ENCODE peak calls at places on chromosome 18, in ten cellular contexts. One of them, this sample, is unnamed.
A peak's percentile ranks its signal among the peaks of the same experiment; 100 is the strongest.

GRCh38 chr18:54284967-54285785 is 15.9 kb downstream of the POLI start:
- DNase-seq in Peyer's patch: no peak
- DNase-seq in transverse colon: peak; percentile 31
- DNase-seq in IMR-90: peak; percentile 75
- DNase-seq in GM12878: peak; percentile 97
- DNase-seq in endothelial cell of umbilical vein: peak; percentile 21
- DNase-seq in uterus: no peak
- DNase-seq in heart left ventricle: peak; percentile 67
- DNase-seq in lower leg skin: no peak
- DNase-seq in A549: no peak
- DNase-seq in this sample: peak; percentile 16

GRCh38 chr18:35282353-35282752 is 7.7 kb downstream of the ZSCAN30 start:
- DNase-seq in GM12878: no peak
- DNase-seq in heart left ventricle: no peak
- DNase-seq in lower leg skin: no peak
- DNase-seq in transverse colon: no peak
- DNase-seq in IMR-90: peak; percentile 95
- DNase-seq in endothelial cell of umbilical vein: peak; percentile 84
- DNase-seq in A549: no peak
- DNase-seq in uterus: no peak
- DNase-seq in Peyer's patch: no peak
- DNase-seq in this sample: peak; percentile 30

GRCh38 chr18:46756559-46757201 is at the start of gene ST8SIA5:
- DNase-seq in lower leg skin: no peak
- DNase-seq in uterus: no peak
- DNase-seq in GM12878: no peak
- DNase-seq in transverse colon: no peak
- DNase-seq in A549: no peak
- DNase-seq in endothelial cell of umbilical vein: no peak
- DNase-seq in heart left ventricle: no peak
- DNase-seq in Peyer's patch: no peak
- DNase-seq in IMR-90: no peak
- DNase-seq in this sample: no peak

GRCh38 chr18:23503967-23504352 is 649 bp downstream of the RMC1 start:
- DNase-seq in uterus: no peak
- DNase-seq in IMR-90: no peak
- DNase-seq in transverse colon: no peak
- DNase-seq in A549: no peak
- DNase-seq in Peyer's patch: no peak
- DNase-seq in GM12878: no peak
- DNase-seq in endothelial cell of umbilical vein: no peak
- DNase-seq in heart left ventricle: no peak
- DNase-seq in lower leg skin: no peak
- DNase-seq in this sample: no peak

GRCh38 chr18:22956226-22956625 is 23.1 kb downstream of the RBBP8 start:
- DNase-seq in Peyer's patch: no peak
- DNase-seq in endothelial cell of umbilical vein: no peak
- DNase-seq in A549: no peak
- DNase-seq in transverse colon: no peak
- DNase-seq in heart left ventricle: no peak
- DNase-seq in uterus: no peak
- DNase-seq in IMR-90: no peak
- DNase-seq in lower leg skin: no peak
- DNase-seq in GM12878: no peak
- DNase-seq in this sample: no peak

GRCh38 chr18:66872277-66872676 is 268.4 kb upstream of the CDH19 start:
- DNase-seq in A549: no peak
- DNase-seq in IMR-90: no peak
- DNase-seq in GM12878: no peak
- DNase-seq in heart left ventricle: no peak
- DNase-seq in transverse colon: no peak
- DNase-seq in lower leg skin: no peak
- DNase-seq in endothelial cell of umbilical vein: peak; percentile 51
- DNase-seq in uterus: no peak
- DNase-seq in Peyer's patch: no peak
- DNase-seq in this sample: no peak

GRCh38 chr18:38362286-38362792 is 796.7 kb upstream of the CELF4 start:
- DNase-seq in GM12878: no peak
- DNase-seq in A549: no peak
- DNase-seq in transverse colon: no peak
- DNase-seq in heart left ventricle: no peak
- DNase-seq in lower leg skin: no peak
- DNase-seq in Peyer's patch: no peak
- DNase-seq in uterus: no peak
- DNase-seq in endothelial cell of umbilical vein: no peak
- DNase-seq in IMR-90: no peak
- DNase-seq in this sample: no peak

GRCh38 chr18:635171-635570 is 22.3 kb upstream of the TYMS start:
- DNase-seq in lower leg skin: no peak
- DNase-seq in uterus: no peak
- DNase-seq in IMR-90: no peak
- DNase-seq in endothelial cell of umbilical vein: no peak
- DNase-seq in heart left ventricle: no peak
- DNase-seq in GM12878: no peak
- DNase-seq in transverse colon: no peak
- DNase-seq in Peyer's patch: no peak
- DNase-seq in A549: no peak
- DNase-seq in this sample: no peak

GRCh38 chr18:79679552-79680099 is at the start of gene CTDP1:
- DNase-seq in A549: peak; percentile 74
- DNase-seq in uterus: peak; percentile 89
- DNase-seq in transverse colon: peak; percentile 91
- DNase-seq in heart left ventricle: peak; percentile 94
- DNase-seq in endothelial cell of umbilical vein: peak; percentile 96
- DNase-seq in GM12878: no peak
- DNase-seq in IMR-90: peak; percentile 91
- DNase-seq in Peyer's patch: peak; percentile 94
- DNase-seq in lower leg skin: peak; percentile 97
- DNase-seq in this sample: peak; percentile 57
- TF ChIP-seq POLR2A in A549: peak; percentile 31
- TF ChIP-seq POLR2A in uterus: peak; percentile 45
- TF ChIP-seq POLR2A in transverse colon: peak; percentile 78
- TF ChIP-seq POLR2A in heart left ventricle: no peak
- TF ChIP-seq POLR2A in endothelial cell of umbilical vein: no peak
- TF ChIP-seq POLR2A in GM12878: peak; percentile 61
- TF ChIP-seq POLR2A in IMR-90: no peak
- TF ChIP-seq POLR2A in Peyer's patch: peak; percentile 77
- TF ChIP-seq POLR2A in lower leg skin: no peak
- TF ChIP-seq POLR2A in this sample: no peak

GRCh38 chr18:48577478-48578190 is 38.8 kb downstream of the CTIF start:
- DNase-seq in endothelial cell of umbilical vein: no peak
- DNase-seq in lower leg skin: no peak
- DNase-seq in GM12878: no peak
- DNase-seq in uterus: no peak
- DNase-seq in Peyer's patch: no peak
- DNase-seq in IMR-90: no peak
- DNase-seq in heart left ventricle: peak; percentile 3
- DNase-seq in A549: no peak
- DNase-seq in transverse colon: no peak
- DNase-seq in this sample: no peak

GRCh38 chr18:48575301-48575657 is 36.4 kb downstream of the CTIF start:
- DNase-seq in IMR-90: no peak
- DNase-seq in GM12878: no peak
- DNase-seq in lower leg skin: no peak
- DNase-seq in uterus: no peak
- DNase-seq in endothelial cell of umbilical vein: no peak
- DNase-seq in Peyer's patch: no peak
- DNase-seq in transverse colon: no peak
- DNase-seq in heart left ventricle: no peak
- DNase-seq in A549: no peak
- DNase-seq in this sample: no peak

GRCh38 chr18:48574667-48575300 is 36.0 kb downstream of the CTIF start:
- DNase-seq in uterus: no peak
- DNase-seq in heart left ventricle: peak; percentile 8
- DNase-seq in GM12878: no peak
- DNase-seq in Peyer's patch: no peak
- DNase-seq in lower leg skin: no peak
- DNase-seq in endothelial cell of umbilical vein: no peak
- DNase-seq in transverse colon: no peak
- DNase-seq in A549: no peak
- DNase-seq in IMR-90: no peak
- DNase-seq in this sample: no peak

GRCh38 chr18:48575658-48576453 is 37.0 kb downstream of the CTIF start:
- DNase-seq in GM12878: no peak
- DNase-seq in uterus: no peak
- DNase-seq in endothelial cell of umbilical vein: no peak
- DNase-seq in IMR-90: no peak
- DNase-seq in transverse colon: no peak
- DNase-seq in lower leg skin: no peak
- DNase-seq in heart left ventricle: peak; percentile 24
- DNase-seq in A549: no peak
- DNase-seq in Peyer's patch: no peak
- DNase-seq in this sample: no peak

DNA sequence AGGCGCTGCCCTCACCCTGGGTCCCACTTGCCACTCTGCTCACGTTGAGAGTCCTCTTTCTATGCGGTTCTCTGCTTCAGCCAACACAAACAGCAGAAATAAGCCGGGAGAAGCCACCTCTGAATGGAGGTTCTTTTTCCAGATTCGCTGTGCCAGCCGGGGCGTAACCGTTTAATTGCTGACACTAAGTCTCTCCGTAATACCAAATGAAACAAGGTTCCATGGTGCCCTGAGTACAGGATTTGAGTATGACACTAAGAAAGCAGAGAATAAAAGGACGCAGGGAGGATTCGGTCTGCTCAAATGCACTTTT is 37.6 kb downstream of the CTIF start:
- DNase-seq in Peyer's patch: no peak
- DNase-seq in heart left ventricle: no peak
- DNase-seq in uterus: no peak
- DNase-seq in A549: no peak
- DNase-seq in transverse colon: no peak
- DNase-seq in GM12878: no peak
- DNase-seq in IMR-90: no peak
- DNase-seq in endothelial cell of umbilical vein: no peak
- DNase-seq in lower leg skin: no peak
- DNase-seq in this sample: no peak
- TF ChIP-seq POLR2A in Peyer's patch: no peak
- TF ChIP-seq POLR2A in heart left ventricle: no peak
- TF ChIP-seq POLR2A in uterus: no peak
- TF ChIP-seq POLR2A in A549: no peak
- TF ChIP-seq POLR2A in transverse colon: no peak
- TF ChIP-seq POLR2A in GM12878: no peak
- TF ChIP-seq POLR2A in IMR-90: no peak
- TF ChIP-seq POLR2A in endothelial cell of umbilical vein: no peak
- TF ChIP-seq POLR2A in lower leg skin: no peak
- TF ChIP-seq POLR2A in this sample: no peak

DNA sequence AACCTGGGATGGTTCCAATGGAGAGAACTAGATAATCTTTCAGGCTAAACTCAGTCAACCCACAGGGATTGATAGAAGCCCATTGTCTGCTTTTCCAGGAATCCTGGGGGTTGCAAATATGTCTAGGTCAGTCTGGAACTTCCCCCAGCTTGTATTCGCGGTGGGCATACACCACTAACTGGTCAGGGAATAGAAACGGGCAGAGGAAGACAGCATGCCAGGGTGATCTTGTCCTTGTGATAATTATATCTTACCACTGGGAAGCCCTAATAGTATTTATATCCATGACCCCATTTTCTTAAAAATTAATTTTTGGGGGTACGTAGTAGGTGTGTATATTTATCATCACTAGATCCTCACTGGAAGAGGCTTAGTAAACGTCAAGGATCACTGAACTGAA is 101.9 kb downstream of the SETBP1 start:
- DNase-seq in endothelial cell of umbilical vein: no peak
- DNase-seq in GM12878: no peak
- DNase-seq in IMR-90: no peak
- DNase-seq in uterus: no peak
- DNase-seq in transverse colon: no peak
- DNase-seq in heart left ventricle: no peak
- DNase-seq in Peyer's patch: no peak
- DNase-seq in A549: no peak
- DNase-seq in lower leg skin: no peak
- DNase-seq in this sample: no peak
- TF ChIP-seq POLR2A in endothelial cell of umbilical vein: no peak
- TF ChIP-seq POLR2A in GM12878: no peak
- TF ChIP-seq POLR2A in IMR-90: no peak
- TF ChIP-seq POLR2A in uterus: no peak
- TF ChIP-seq POLR2A in transverse colon: no peak
- TF ChIP-seq POLR2A in heart left ventricle: no peak
- TF ChIP-seq POLR2A in Peyer's patch: no peak
- TF ChIP-seq POLR2A in A549: no peak
- TF ChIP-seq POLR2A in lower leg skin: no peak
- TF ChIP-seq POLR2A in this sample: no peak

GRCh38 chr18:79949571-79950439 is 1.6 kb downstream of the SLC66A2 start:
- DNase-seq in IMR-90: no peak
- DNase-seq in Peyer's patch: peak; percentile 36
- DNase-seq in uterus: no peak
- DNase-seq in endothelial cell of umbilical vein: peak; percentile 26
- DNase-seq in heart left ventricle: no peak
- DNase-seq in GM12878: no peak
- DNase-seq in A549: no peak
- DNase-seq in lower leg skin: peak; percentile 85
- DNase-seq in transverse colon: peak; percentile 43
- DNase-seq in this sample: no peak

GRCh38 chr18:79947054-79947755 is 4.2 kb downstream of the SLC66A2 start:
- DNase-seq in Peyer's patch: no peak
- DNase-seq in GM12878: no peak
- DNase-seq in heart left ventricle: no peak
- DNase-seq in endothelial cell of umbilical vein: no peak
- DNase-seq in IMR-90: peak; percentile 45
- DNase-seq in transverse colon: peak; percentile 9
- DNase-seq in A549: no peak
- DNase-seq in uterus: no peak
- DNase-seq in lower leg skin: peak; percentile 83
- DNase-seq in this sample: no peak

GRCh38 chr18:79948719-79949411 is 2.6 kb downstream of the SLC66A2 start:
- DNase-seq in A549: no peak
- DNase-seq in IMR-90: no peak
- DNase-seq in endothelial cell of umbilical vein: no peak
- DNase-seq in heart left ventricle: no peak
- DNase-seq in transverse colon: peak; percentile 7
- DNase-seq in lower leg skin: peak; percentile 73
- DNase-seq in GM12878: no peak
- DNase-seq in Peyer's patch: no peak
- DNase-seq in uterus: no peak
- DNase-seq in this sample: no peak

GRCh38 chr18:79950440-79951341 is 762 bp downstream of the SLC66A2 start:
- DNase-seq in Peyer's patch: peak; percentile 73
- DNase-seq in transverse colon: peak; percentile 59
- DNase-seq in GM12878: no peak
- DNase-seq in uterus: no peak
- DNase-seq in lower leg skin: peak; percentile 91
- DNase-seq in heart left ventricle: no peak
- DNase-seq in endothelial cell of umbilical vein: peak; percentile 21
- DNase-seq in A549: peak; percentile 25
- DNase-seq in IMR-90: peak; percentile 12
- DNase-seq in this sample: no peak

DNA sequence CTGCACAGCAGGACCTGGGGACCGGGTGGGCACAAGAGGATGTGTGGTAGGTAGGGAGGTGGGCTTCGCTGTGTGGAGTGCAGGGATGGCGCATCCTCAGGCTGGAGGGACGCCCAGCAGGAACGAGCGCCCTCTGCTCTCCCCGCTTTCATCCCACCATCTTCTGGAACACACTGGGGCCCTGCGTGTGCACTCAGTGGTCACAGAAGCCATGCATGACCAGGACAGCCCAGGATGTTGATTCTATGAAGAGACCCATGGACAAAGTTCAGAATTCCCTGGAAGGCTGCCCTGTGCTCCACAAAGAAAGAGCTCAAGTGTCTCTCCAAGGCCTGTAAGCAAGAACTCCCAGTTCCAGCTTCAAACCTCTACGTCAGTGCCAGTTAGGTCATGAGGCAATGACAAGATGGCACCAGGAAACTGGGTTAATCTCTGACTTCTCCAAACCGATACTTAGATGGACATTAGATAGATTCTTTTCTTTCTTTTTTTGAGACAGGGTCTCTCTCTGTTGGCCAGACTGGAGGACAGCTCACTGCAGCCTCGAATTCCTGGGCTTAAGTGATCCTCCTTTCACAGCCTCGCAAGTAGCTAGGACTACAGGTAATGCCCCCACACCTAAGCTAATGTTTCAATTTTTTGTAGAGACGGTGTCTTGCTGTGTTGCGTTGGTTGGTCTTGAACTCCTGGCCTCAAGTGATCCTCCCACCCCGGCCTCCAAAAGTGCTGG is 3.4 kb downstream of the SLC66A2 start:
- DNase-seq in IMR-90: no peak
- DNase-seq in Peyer's patch: no peak
- DNase-seq in heart left ventricle: no peak
- DNase-seq in A549: no peak
- DNase-seq in lower leg skin: peak; percentile 36
- DNase-seq in uterus: no peak
- DNase-seq in GM12878: no peak
- DNase-seq in endothelial cell of umbilical vein: no peak
- DNase-seq in transverse colon: peak; percentile 46
- DNase-seq in this sample: no peak
- TF ChIP-seq POLR2A in IMR-90: no peak
- TF ChIP-seq POLR2A in Peyer's patch: no peak
- TF ChIP-seq POLR2A in heart left ventricle: no peak
- TF ChIP-seq POLR2A in A549: no peak
- TF ChIP-seq POLR2A in lower leg skin: no peak
- TF ChIP-seq POLR2A in uterus: no peak
- TF ChIP-seq POLR2A in GM12878: no peak
- TF ChIP-seq POLR2A in endothelial cell of umbilical vein: no peak
- TF ChIP-seq POLR2A in transverse colon: no peak
- TF ChIP-seq POLR2A in this sample: no peak